ENCODE peak calls at places on chromosomes 1 and 21, in seven cellular contexts. H is CD14-positive monocyte, P is type B pancreatic cell, V is fibroblast of villous mesenchyme, D is prostate gland, G is omental fat pad, B is endothelial cell. J is an unnamed sample.

GRCh38 chr1:195754297-195754696 is 853.9 kb downstream of the KCNT2 start:
- DNase-seq in H (no peak), P (no peak), V (peak; percentile 18), D (no peak), G (no peak), B (no peak), J (no peak)

GRCh38 chr1:25082216-25082899 is 149.9 kb downstream of the SYF2 start:
- DNase-seq in H (peak; percentile 26), P (no peak), V (no peak), D (no peak), G (no peak), B (no peak), J (no peak)

GRCh38 chr21:21345872-21346271 is 347.7 kb downstream of the NCAM2 start:
- DNase-seq in H (no peak), P (no peak), V (no peak), D (no peak), G (no peak), B (no peak), J (no peak)

GRCh38 chr1:52360595-52360968 is 5.4 kb downstream of the CC2D1B start:
- DNase-seq in H (no peak), P (no peak), V (no peak), D (no peak), G (no peak), B (no peak), J (no peak)

GRCh38 chr1:105137543-105138444 is 1388.1 kb downstream of the AMY1C start:
- DNase-seq in H (no peak), P (no peak), V (no peak), D (no peak), G (no peak), B (peak; percentile 62), J (no peak)

GRCh38 chr1:231990388-231990787 is 363.8 kb downstream of the DISC1 start:
- DNase-seq in H (peak; percentile 54), P (no peak), V (no peak), D (no peak), G (no peak), B (no peak), J (no peak)

GRCh38 chr1:33176362-33176850 is 5.4 kb downstream of the TRIM62 start:
- DNase-seq in H (no peak), P (no peak), V (peak; percentile 34), D (no peak), G (no peak), B (no peak), J (peak; percentile 92)

GRCh38 chr1:147892216-147892615 is 10.4 kb upstream of the GJA8 start:
- DNase-seq in H (no peak), P (no peak), V (no peak), D (no peak), G (no peak), B (no peak), J (no peak)

DNA sequence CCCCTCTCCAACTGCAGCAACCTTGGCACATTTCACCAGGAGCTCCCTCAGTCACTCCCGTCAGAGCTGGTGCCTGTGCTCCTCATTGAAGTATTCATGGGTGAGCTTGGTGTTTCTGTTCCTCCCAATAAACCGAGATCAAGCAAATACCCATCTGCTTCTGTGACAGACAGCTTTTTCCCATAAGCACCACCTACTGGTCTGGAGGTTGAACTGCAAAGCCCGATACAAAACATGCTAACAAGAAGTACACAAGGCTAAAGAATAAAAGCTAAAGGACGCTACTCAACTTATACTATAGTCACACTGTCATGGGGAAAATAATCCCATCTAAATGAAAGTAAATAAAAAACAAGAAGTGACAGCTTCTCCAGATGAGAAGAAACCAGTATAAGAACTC is 111.9 kb upstream of the C21orf91 start:
- DNase-seq in H (no peak), P (no peak), V (no peak), D (no peak), G (no peak), B (no peak), J (no peak)
- TF ChIP-seq CTCF in H (peak; percentile 28), P (peak; percentile 61), V (no peak), D (no peak), G (no peak), B (peak; percentile 60), J (no peak)

DNA sequence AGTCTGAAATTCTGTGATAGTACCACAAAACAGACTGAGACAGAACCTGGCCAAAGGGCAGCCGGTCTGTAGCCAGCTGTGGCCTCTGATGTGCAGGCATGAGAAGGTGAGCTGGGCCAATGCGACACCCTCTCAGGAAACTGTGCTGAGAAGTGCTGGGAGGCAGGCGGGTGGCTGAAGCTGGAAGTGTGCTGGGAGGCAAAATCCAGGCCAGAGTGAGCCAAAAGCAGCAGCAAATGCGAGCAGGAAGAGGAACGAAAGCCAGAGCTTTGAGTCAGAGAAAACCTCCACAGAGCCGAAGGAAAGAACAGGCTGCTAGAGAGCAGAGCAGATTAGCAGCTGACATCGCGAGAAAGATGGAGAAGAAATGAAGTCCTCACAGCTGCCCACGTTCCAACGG is 10.2 kb upstream of the ATP13A2 start:
- DNase-seq in H (no peak), P (no peak), V (no peak), D (no peak), G (no peak), B (no peak), J (no peak)
- TF ChIP-seq CTCF in H (no peak), P (no peak), V (no peak), D (no peak), G (no peak), B (no peak), J (no peak)

GRCh38 chr1:154866995-154867795 is 2.9 kb downstream of the KCNN3 start:
- DNase-seq in H (no peak), P (no peak), V (peak; percentile 27), D (no peak), G (no peak), B (no peak), J (no peak)
- TF ChIP-seq CTCF in H (no peak), P (no peak), V (no peak), D (no peak), G (no peak), B (no peak), J (no peak)

DNA sequence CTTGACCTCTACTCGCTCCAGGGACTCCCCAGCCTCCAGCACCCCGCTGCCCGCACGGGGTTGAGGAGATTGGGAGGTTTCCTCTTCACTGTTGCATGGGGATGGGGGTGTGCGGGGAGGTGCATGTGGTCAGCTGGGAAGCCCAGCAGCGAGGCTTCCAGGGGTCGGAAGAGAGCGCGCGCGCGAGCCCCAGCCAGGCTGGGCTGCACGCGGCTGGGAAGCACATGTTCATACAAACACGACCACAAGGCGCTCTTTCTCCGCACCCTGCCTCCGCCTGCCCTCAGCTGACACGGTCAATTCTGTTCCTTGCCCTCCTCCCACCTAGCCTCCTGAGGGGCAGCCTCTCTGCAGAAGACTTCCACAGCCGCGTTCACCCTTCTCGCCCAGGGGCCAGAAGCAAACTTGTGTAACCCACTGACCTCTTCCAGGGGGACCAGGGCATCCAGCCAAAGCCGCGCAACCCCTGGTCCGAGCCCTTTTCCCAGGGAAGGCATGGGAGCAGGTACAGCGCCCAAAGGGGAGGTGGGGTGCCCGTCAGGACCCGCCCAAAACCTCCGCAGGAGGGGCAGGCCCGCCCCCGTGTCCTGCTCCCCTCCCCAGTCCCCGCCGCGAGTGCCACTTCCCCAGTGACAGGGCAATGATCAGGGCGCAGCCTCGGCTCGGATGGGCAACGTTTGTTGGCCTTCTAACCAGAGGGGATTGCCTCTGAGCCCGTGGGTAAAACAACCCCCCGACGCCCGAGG is 1.3 kb downstream of the COL24A1 start:
- DNase-seq in H (peak; percentile 55), P (peak; percentile 68), V (no peak), D (no peak), G (no peak), B (peak; percentile 28), J (peak; percentile 81)
- TF ChIP-seq CTCF in H (no peak), P (no peak), V (no peak), D (no peak), G (no peak), B (no peak), J (no peak)

GRCh38 chr1:85609976-85610375 is 29.4 kb downstream of the CCN1 start:
- DNase-seq in H (no peak), P (no peak), V (no peak), D (no peak), G (no peak), B (no peak), J (no peak)

GRCh38 chr1:85607913-85608250 is 27.3 kb downstream of the CCN1 start:
- DNase-seq in H (no peak), P (no peak), V (no peak), D (no peak), G (no peak), B (no peak), J (no peak)

GRCh38 chr1:85606414-85606800 is 25.8 kb downstream of the CCN1 start:
- DNase-seq in H (no peak), P (no peak), V (no peak), D (no peak), G (no peak), B (no peak), J (no peak)

GRCh38 chr1:85607126-85607912 is 26.8 kb downstream of the CCN1 start:
- DNase-seq in H (no peak), P (no peak), V (peak; percentile 91), D (no peak), G (no peak), B (peak; percentile 17), J (peak; percentile 95)

DNA sequence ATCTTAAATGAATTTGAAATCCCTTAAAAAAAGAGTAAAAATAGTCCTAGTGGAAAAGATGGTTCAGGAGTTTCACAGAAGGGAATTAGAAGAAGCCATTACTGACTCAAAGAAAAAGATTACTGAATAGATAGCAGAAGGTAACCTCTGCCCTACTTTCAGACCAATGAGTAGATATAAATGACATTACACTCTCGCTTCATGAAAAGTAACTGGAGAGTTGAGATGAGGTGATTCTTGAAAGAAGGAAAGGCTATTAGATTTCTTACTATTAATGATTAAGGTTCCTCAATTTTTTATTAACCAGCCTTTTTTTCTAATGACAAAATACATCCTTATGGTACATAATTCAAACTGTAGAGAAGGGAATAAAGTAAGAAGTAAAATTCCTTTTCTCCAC is 28.3 kb downstream of the CCN1 start:
- DNase-seq in H (no peak), P (no peak), V (no peak), D (no peak), G (no peak), B (no peak), J (no peak)
- TF ChIP-seq CTCF in H (no peak), P (no peak), V (no peak), D (no peak), G (no peak), B (no peak), J (no peak)

DNA sequence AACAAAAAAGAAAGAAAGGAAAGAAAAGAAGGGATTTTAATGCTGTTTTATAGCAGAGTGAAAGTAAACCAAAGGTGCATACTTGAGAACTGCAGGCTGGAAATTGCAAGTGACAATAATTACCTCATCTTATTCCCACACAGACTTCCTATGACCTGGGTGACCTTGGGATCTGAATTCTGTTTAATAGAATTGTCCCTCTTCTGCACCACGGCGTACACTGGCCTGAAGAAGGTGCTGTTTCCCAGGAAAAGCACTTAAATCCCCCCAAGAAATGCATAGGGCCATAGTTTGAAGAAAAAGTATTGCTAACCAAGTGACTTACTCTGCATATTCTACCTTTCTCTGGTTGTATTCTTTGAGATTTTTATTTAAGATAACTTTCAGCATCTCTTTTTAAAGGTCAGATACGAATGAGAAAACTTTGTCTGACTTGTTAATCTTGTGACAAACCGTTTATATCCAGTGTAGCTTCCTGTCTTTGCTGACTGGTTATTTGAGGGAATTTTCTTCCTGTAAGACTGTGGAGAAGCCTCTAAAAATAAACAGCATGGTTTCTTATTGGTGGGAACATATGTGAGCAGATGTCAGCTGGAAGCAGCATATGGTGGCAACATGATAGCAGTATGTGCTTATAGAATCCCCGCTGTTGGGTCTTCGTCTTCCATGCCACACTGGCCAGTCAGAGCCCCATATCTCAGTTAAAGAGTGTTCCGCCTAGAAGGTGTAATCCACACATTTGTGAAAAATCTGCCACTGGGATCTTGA is 16.3 kb downstream of the TGFB2 start:
- DNase-seq in H (no peak), P (no peak), V (peak; percentile 84), D (no peak), G (no peak), B (peak; percentile 15), J (no peak)
- TF ChIP-seq CTCF in H (no peak), P (peak; percentile 73), V (peak; percentile 73), D (peak; percentile 29), G (no peak), B (no peak), J (peak; percentile 75)